ENCODE peak calls at places on chromosomes 16 and 17, in ten cellular contexts. U, H, Q, X, R, O, V, W, M and N are unnamed samples.

GRCh38 chr17:51461578-51462004 is 201.2 kb downstream of the UTP18 start:
- DNase-seq in U (peak; percentile 78), H (no peak), Q (peak; percentile 65), X (peak; percentile 5), R (peak; percentile 81), O (peak; percentile 9), V (no peak), W (peak; percentile 56), M (no peak), N (peak; percentile 5)

GRCh38 chr17:4607261-4607731 is 23.0 kb downstream of the SMTNL2 start:
- DNase-seq in U (no peak), H (peak; percentile 58), Q (no peak), X (no peak), R (no peak), O (no peak), V (peak; percentile 30), W (no peak), M (no peak), N (no peak)

GRCh38 chr17:57400648-57401047 is 144.3 kb downstream of the MSI2 start:
- DNase-seq in U (no peak), H (no peak), Q (no peak), X (no peak), R (no peak), O (no peak), V (no peak), W (no peak), M (no peak), N (no peak)

GRCh38 chr17:77071925-77072490 is 68.8 kb upstream of the SEC14L1 start:
- DNase-seq in U (no peak), H (no peak), Q (no peak), X (no peak), R (no peak), O (no peak), V (no peak), W (no peak), M (no peak), N (no peak)

GRCh38 chr17:4940625-4941021 is 555 bp downstream of the RNF167 start:
- DNase-seq in U (no peak), H (peak; percentile 78), Q (no peak), X (no peak), R (peak; percentile 74), O (no peak), V (no peak), W (peak; percentile 63), M (no peak), N (no peak)

GRCh38 chr16:7334801-7335560 is 2.3 kb downstream of the RBFOX1 start:
- DNase-seq in U (no peak), H (no peak), Q (no peak), X (no peak), R (no peak), O (no peak), V (no peak), W (no peak), M (no peak), N (no peak)

GRCh38 chr17:79626156-79626890 is 15.5 kb upstream of the RBFOX3 start:
- DNase-seq in U (no peak), H (no peak), Q (peak; percentile 6), X (no peak), R (no peak), O (no peak), V (no peak), W (no peak), M (no peak), N (no peak)

GRCh38 chr17:63932008-63932561 is at the start of gene CD79B:
- DNase-seq in U (no peak), H (no peak), Q (no peak), X (no peak), R (peak; percentile 97), O (no peak), V (no peak), W (peak; percentile 69), M (peak; percentile 91), N (no peak)

GRCh38 chr17:8018436-8018835 is 16.0 kb downstream of the GUCY2D start:
- DNase-seq in U (no peak), H (no peak), Q (no peak), X (no peak), R (no peak), O (no peak), V (no peak), W (no peak), M (no peak), N (no peak)

GRCh38 chr16:19698480-19699465 is 19.3 kb downstream of the KNOP1 start:
- DNase-seq in U (no peak), H (no peak), Q (no peak), X (no peak), R (peak; percentile 27), O (no peak), V (no peak), W (no peak), M (no peak), N (no peak)

GRCh38 chr16:569445-570254 is at the start of gene PIGQ:
- DNase-seq in U (no peak), H (peak; percentile 94), Q (peak; percentile 81), X (no peak), R (peak; percentile 88), O (peak; percentile 57), V (peak; percentile 78), W (peak; percentile 74), M (peak; percentile 60), N (peak; percentile 53)

GRCh38 chr16:65704866-65705265 is 583.0 kb upstream of the CDH11 start:
- DNase-seq in U (no peak), H (no peak), Q (no peak), X (no peak), R (peak; percentile 49), O (no peak), V (no peak), W (no peak), M (no peak), N (no peak)

GRCh38 chr17:75237100-75238014 is 24.0 kb downstream of the GGA3 start:
- DNase-seq in U (no peak), H (no peak), Q (peak; percentile 51), X (no peak), R (no peak), O (no peak), V (peak; percentile 51), W (no peak), M (no peak), N (no peak)

GRCh38 chr17:81427446-81428120 is 32.3 kb downstream of the BAHCC1 start:
- DNase-seq in U (no peak), H (peak; percentile 90), Q (peak; percentile 63), X (no peak), R (no peak), O (peak; percentile 71), V (peak; percentile 66), W (no peak), M (no peak), N (peak; percentile 83)

GRCh38 chr17:38440614-38441397 is 12.5 kb downstream of the ARHGAP23 start:
- DNase-seq in U (no peak), H (no peak), Q (no peak), X (no peak), R (no peak), O (no peak), V (peak; percentile 64), W (no peak), M (no peak), N (no peak)

GRCh38 chr17:9862191-9862590 is 36.5 kb downstream of the GLP2R start:
- DNase-seq in U (no peak), H (no peak), Q (no peak), X (no peak), R (no peak), O (no peak), V (no peak), W (no peak), M (no peak), N (no peak)

GRCh38 chr16:68823401-68823800 is 19.9 kb upstream of the TANGO6 start:
- DNase-seq in U (no peak), H (no peak), Q (no peak), X (peak; percentile 90), R (no peak), O (no peak), V (no peak), W (no peak), M (no peak), N (no peak)

GRCh38 chr17:2924211-2924610 is 128.0 kb downstream of the RAP1GAP2 start:
- DNase-seq in U (no peak), H (no peak), Q (no peak), X (peak; percentile 67), R (no peak), O (no peak), V (no peak), W (no peak), M (no peak), N (no peak)